ENCODE peak calls at places on chromosomes 5 and 9, in five cellular contexts. H is body of pancreas, B is HepG2, Y is H1, O is HCT116. U is an unnamed sample. For H3K4me1 and H3K36me3, the result is how much of the 10 kb centered on the place peaks cover.

GRCh38 chr5:127313847-127314473 is 23.4 kb downstream of the MEGF10 start:
- DNase-seq in H (peak), B (peak), Y (peak), O (peak), U (peak)

GRCh38 chr9:91119679-91120078 is 242.0 kb downstream of the AUH start:
- DNase-seq in H (no peak), B (no peak), Y (no peak), O (no peak), U (no peak)

GRCh38 chr5:73759771-73760170 is 133.8 kb downstream of the ARHGEF28 start:
- DNase-seq in H (peak), B (no peak), Y (no peak), O (no peak), U (no peak)

GRCh38 chr5:179558912-179559279 is 8.5 kb downstream of the RUFY1 start:
- DNase-seq in H (peak), B (peak), Y (peak), O (no peak), U (no peak)

GRCh38 chr5:57292336-57292735 is 118.5 kb downstream of the GPBP1 start:
- DNase-seq in H (no peak), B (no peak), Y (no peak), O (no peak), U (no peak)

GRCh38 chr9:96383165-96383939 is at the start of gene SLC35D2:
- DNase-seq in H (peak), B (peak), Y (peak), O (no peak), U (peak)

GRCh38 chr5:65808261-65808741 is 86.3 kb downstream of the NLN start:
- DNase-seq in H (no peak), B (no peak), Y (no peak), O (no peak), U (no peak)

GRCh38 chr5:149002761-149003689 is 59.8 kb downstream of the SH3TC2 start:
- DNase-seq in H (no peak), B (no peak), Y (no peak), O (no peak), U (no peak)

GRCh38 chr5:127813633-127814171 is 110.5 kb downstream of the CCDC192 start:
- DNase-seq in H (no peak), B (no peak), Y (no peak), O (no peak), U (no peak)

GRCh38 chr5:109956884-109957283 is 267.2 kb downstream of the MAN2A1 start:
- DNase-seq in H (no peak), B (no peak), Y (no peak), O (no peak), U (no peak)

GRCh38 chr5:109950634-109951033 is 260.9 kb downstream of the MAN2A1 start:
- DNase-seq in H (no peak), B (no peak), Y (no peak), O (no peak), U (no peak)

GRCh38 chr5:109951758-109952157 is 262.0 kb downstream of the MAN2A1 start:
- DNase-seq in H (no peak), B (no peak), Y (no peak), O (no peak), U (no peak)

GRCh38 chr5:109951348-109951747 is 261.6 kb downstream of the MAN2A1 start:
- DNase-seq in H (no peak), B (no peak), Y (no peak), O (no peak), U (no peak)

GRCh38 chr5:109953821-109954220 is 264.1 kb downstream of the MAN2A1 start:
- DNase-seq in H (no peak), B (no peak), Y (no peak), O (no peak), U (no peak)
- H3K4me1 ChIP-seq in H (under half), B (under half), Y (under half), O (under half), U (under half)

GRCh38 chr9:37117956-37118355 is 2.4 kb upstream of the ZCCHC7 start:
- DNase-seq in H (no peak), B (no peak), Y (no peak), O (no peak), U (no peak)
- TF ChIP-seq POLR2A in H (no peak), B (no peak), Y (no peak), O (no peak), U (no peak)

DNA sequence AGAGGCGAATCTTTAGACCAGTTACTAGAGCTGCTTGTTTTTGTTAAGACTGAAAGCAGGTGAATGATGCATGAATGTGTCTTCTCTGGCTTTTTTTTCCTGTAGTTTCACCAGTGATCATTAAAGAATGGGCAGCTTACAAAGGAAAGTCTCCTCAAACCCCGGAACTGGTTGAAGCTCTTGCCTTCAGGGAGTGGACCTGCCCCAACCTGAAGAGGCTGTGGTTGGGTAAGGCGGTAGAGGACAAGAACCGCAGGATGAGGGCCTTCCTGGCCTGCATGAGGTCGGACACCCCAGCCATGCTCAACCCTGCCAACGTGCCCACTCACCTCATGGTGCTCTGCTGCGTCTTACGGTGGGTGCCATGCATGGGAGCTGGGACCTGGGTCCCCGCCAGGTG is 33.3 kb upstream of the PHF2 start:
- DNase-seq in H (no peak), B (no peak), Y (no peak), O (no peak), U (no peak)
- H3K36me3 ChIP-seq in H (under half), B (under half), Y (under half), O (under half), U (under half)

GRCh38 chr9:124285903-124286291 is 28.1 kb downstream of the NEK6 start:
- DNase-seq in H (peak), B (no peak), Y (no peak), O (no peak), U (peak)
- H3K4me1 ChIP-seq in H (half or more), B (half or more), Y (under half), O (under half), U (under half)

GRCh38 chr5:106940301-106940846 is 730.4 kb downstream of the EFNA5 start:
- DNase-seq in H (no peak), B (no peak), Y (no peak), O (no peak), U (no peak)
- TF ChIP-seq POLR2A in H (no peak), B (no peak), Y (no peak), O (no peak), U (no peak)

GRCh38 chr9:131618071-131618479 is 72.8 kb downstream of the PRRT1B start:
- DNase-seq in H (peak), B (peak), Y (no peak), O (no peak), U (no peak)
- H3K36me3 ChIP-seq in H (under half), B (under half), Y (under half), O (under half), U (under half)

GRCh38 chr9:128081052-128081451 is 13.0 kb downstream of the SLC25A25 start:
- DNase-seq in H (no peak), B (no peak), Y (no peak), O (no peak), U (peak)

GRCh38 chr9:128084746-128085145 is 16.7 kb downstream of the SLC25A25 start:
- DNase-seq in H (no peak), B (no peak), Y (no peak), O (no peak), U (no peak)

GRCh38 chr9:128078504-128079434 is 10.7 kb downstream of the SLC25A25 start:
- DNase-seq in H (peak), B (no peak), Y (no peak), O (peak), U (no peak)

GRCh38 chr9:128080218-128080617 is 12.2 kb downstream of the SLC25A25 start:
- DNase-seq in H (no peak), B (no peak), Y (no peak), O (no peak), U (no peak)

DNA sequence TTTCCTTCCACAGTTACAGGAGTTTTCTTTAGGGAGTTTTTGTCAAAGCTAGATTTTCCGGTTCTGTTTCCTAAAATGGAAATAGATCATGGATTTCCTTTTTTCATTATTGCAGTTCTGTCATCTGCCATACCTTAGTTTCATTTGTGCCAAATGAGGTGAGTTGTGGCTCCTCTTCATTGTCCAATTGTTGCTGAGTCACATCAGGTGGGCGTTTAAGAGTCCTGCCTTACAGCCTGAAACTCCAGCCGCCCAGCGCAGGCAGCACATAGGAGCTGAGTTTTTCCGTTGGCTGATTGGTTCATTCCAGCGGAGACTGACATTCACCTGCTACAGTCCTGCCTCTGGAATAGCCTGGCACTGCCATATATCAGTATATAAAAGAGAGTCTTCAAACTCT is 14.1 kb downstream of the SLC25A25 start:
- DNase-seq in H (no peak), B (no peak), Y (no peak), O (peak), U (no peak)
- H3K4me1 ChIP-seq in H (half or more), B (under half), Y (under half), O (half or more), U (under half)

DNA sequence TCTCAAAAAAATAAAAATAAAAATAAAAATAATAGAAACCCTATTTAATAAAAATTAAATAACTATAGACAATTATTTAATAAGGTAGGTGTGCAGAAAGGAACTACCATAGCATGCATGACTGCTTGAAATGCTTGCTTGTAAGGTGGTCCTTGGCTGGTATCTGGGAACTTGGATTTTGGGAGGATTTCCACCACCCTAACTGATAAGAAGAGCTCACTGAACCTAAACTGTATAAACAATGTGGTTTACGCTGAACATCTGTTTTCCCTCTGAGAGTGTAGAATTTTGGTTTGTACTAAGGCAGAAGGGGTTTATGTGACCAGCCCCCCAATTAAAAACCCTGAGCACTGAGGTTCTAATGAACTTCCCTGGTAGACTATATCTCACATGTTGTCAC is 31.2 kb downstream of the CPLANE1 start:
- DNase-seq in H (no peak), B (no peak), Y (no peak), O (no peak), U (no peak)
- TF ChIP-seq POLR2A in H (no peak), B (no peak), Y (no peak), O (no peak), U (no peak)

DNA sequence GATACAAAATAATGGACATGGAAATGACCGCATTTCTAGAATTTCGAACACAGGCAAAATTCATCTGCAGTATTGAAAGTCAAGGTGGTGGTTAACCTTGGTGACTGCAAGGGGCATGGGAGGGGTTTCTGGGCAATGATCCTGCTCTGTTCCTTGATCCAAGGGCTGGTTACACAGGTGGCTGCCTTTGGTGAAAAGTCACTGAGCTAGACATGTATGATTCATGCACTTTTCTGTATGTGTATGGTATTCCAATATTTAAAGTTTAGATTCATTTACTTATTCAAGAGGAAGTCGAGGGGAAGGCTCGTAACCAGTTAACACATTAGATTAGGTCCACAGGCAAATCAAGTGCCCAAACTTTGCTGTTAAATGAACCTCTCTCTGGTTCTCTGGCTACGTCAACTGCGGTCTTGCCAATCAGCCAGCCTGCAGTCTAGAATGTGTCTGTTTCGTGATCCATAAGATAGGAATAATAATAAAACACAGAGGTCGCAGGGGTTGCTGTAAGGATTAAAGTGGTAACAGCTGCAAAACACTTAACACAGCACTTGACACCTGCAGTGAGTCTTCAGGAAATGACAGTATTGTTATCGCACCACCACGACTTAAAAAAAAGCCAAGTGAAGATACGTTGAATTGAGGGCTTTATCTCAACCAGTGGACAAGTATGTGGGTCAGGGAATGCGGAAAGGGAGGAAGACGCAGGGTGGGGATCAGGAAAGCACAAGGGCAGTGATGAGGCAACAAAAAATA is 92.5 kb downstream of the TLE1 start:
- DNase-seq in H (no peak), B (no peak), Y (no peak), O (no peak), U (no peak)
- H3K36me3 ChIP-seq in H (under half), B (under half), Y (under half), O (under half), U (under half)

GRCh38 chr5:136040746-136041415 is 12.1 kb downstream of the TGFBI start:
- DNase-seq in H (no peak), B (no peak), Y (no peak), O (no peak), U (no peak)
- H3K4me1 ChIP-seq in H (under half), B (under half), Y (under half), O (under half), U (under half)

U was measured in uterus.